ENCODE peak calls at places on chromosomes 1 and 21, in six cellular contexts. D is tibial nerve; S is EH; H is LoVo; L is Calu3; O is CD4-positive, alpha-beta memory T cell. Y is an unnamed sample.

GRCh38 chr1:111204923-111205723 is 4.7 kb upstream of the DENND2D start:
- DNase-seq in D (no peak), S (peak), H (no peak), L (no peak), O (no peak), Y (no peak)

GRCh38 chr1:228007801-228008341 is 1.1 kb downstream of the WNT3A start:
- DNase-seq in D (no peak), S (no peak), H (no peak), L (no peak), O (no peak), Y (no peak)

GRCh38 chr1:63463248-63463647 is 59.8 kb downstream of the ITGB3BP start:
- DNase-seq in D (no peak), S (peak), H (no peak), L (no peak), O (no peak), Y (no peak)

GRCh38 chr1:233394860-233395717 is 67.6 kb downstream of the MAP3K21 start:
- DNase-seq in D (no peak), S (peak), H (peak), L (peak), O (peak), Y (peak)

GRCh38 chr1:198696211-198696610 is 57.4 kb downstream of the PTPRC start:
- DNase-seq in D (no peak), S (no peak), H (no peak), L (no peak), O (no peak), Y (no peak)

GRCh38 chr1:147077081-147077480 is 95.2 kb downstream of the PRKAB2 start:
- DNase-seq in D (no peak), S (no peak), H (no peak), L (no peak), O (no peak), Y (no peak)

GRCh38 chr21:41943468-41944250 is 10.2 kb downstream of the C2CD2 start:
- DNase-seq in D (no peak), S (no peak), H (no peak), L (no peak), O (no peak), Y (no peak)

GRCh38 chr1:69290266-69290665 is 277.5 kb upstream of the LRRC7 start:
- DNase-seq in D (no peak), S (peak), H (no peak), L (no peak), O (no peak), Y (no peak)

GRCh38 chr1:91830242-91831131 is 55.5 kb downstream of the TGFBR3 start:
- DNase-seq in D (peak), S (peak), H (peak), L (peak), O (no peak), Y (peak)

GRCh38 chr1:34750610-34751009 is 4.2 kb upstream of the GJB5 start:
- DNase-seq in D (no peak), S (no peak), H (no peak), L (no peak), O (no peak), Y (no peak)

GRCh38 chr1:24745711-24746582 is 700 bp downstream of the CLIC4 start:
- DNase-seq in D (peak), S (peak), H (peak), L (peak), O (no peak), Y (peak)

GRCh38 chr21:30839304-30839703 is 9.7 kb upstream of the KRTAP7-1 start:
- DNase-seq in D (no peak), S (no peak), H (peak), L (no peak), O (no peak), Y (peak)

GRCh38 chr1:185595835-185596667 is 138.1 kb upstream of the HMCN1 start:
- DNase-seq in D (no peak), S (peak), H (peak), L (peak), O (peak), Y (peak)

GRCh38 chr1:181206513-181206912 is 118.0 kb downstream of the IER5 start:
- DNase-seq in D (no peak), S (no peak), H (no peak), L (no peak), O (no peak), Y (no peak)

GRCh38 chr1:63774617-63775417 is 1.0 kb downstream of the ROR1 start:
- DNase-seq in D (peak), S (peak), H (no peak), L (peak), O (no peak), Y (peak)

GRCh38 chr1:24888971-24889670 is 41.0 kb downstream of the RUNX3 start:
- DNase-seq in D (no peak), S (peak), H (no peak), L (no peak), O (no peak), Y (no peak)

Y was measured in colonic mucosa.